ENCODE peak calls at places on chromosome X, in six cellular contexts. W is CD8-positive, alpha-beta memory T cell; X is foreskin melanocyte; E is RKO; Z is Calu3; D is mesenteric fat pad. A is an unnamed sample.

GRCh38 chrX:124328765-124329164 is 3.7 kb upstream of the TEX13D start:
- DNase-seq in Z (peak), W (no peak), D (no peak), X (peak), E (peak), A (peak)

GRCh38 chrX:106302304-106302703 is 134.2 kb downstream of the PWWP3B start:
- DNase-seq in E (peak), Z (peak), D (no peak), W (no peak), X (no peak), A (no peak)

GRCh38 chrX:153830632-153831434 is 489 bp upstream of the PDZD4 start:
- DNase-seq in W (no peak), X (no peak), D (no peak), Z (no peak), E (no peak), A (no peak)

GRCh38 chrX:120725874-120726273 is 96.0 kb upstream of the C1GALT1C1 start:
- DNase-seq in E (no peak), Z (no peak), W (no peak), D (no peak), X (no peak), A (no peak)

GRCh38 chrX:110316351-110317078 is 1.4 kb downstream of the AMMECR1 start:
- DNase-seq in E (peak), X (peak), W (no peak), Z (no peak), D (no peak), A (peak)

GRCh38 chrX:112654871-112655270 is 24.9 kb downstream of the LHFPL1 start:
- DNase-seq in W (no peak), E (no peak), D (no peak), Z (no peak), X (peak), A (no peak)

GRCh38 chrX:134886201-134886600 is 104.6 kb upstream of the SMIM10 start:
- DNase-seq in Z (peak), W (no peak), E (peak), D (no peak), X (no peak), A (no peak)

GRCh38 chrX:127187095-127187494 is 367.6 kb downstream of the PRR32 start:
- DNase-seq in W (no peak), E (no peak), Z (no peak), D (no peak), X (no peak), A (no peak)

GRCh38 chrX:115260330-115260729 is 26.4 kb upstream of the LRCH2 start:
- DNase-seq in Z (no peak), W (no peak), X (no peak), D (no peak), E (no peak), A (no peak)